ENCODE peak calls at places on chromosomes 4 and X, in ten cellular contexts. One of them, this sample, is unnamed.

GRCh38 chrX:117985241-117985640 is 131.4 kb downstream of the KLHL13 start:
- DNase-seq in choroid plexus epithelial cell: no peak
- DNase-seq in fibroblast of lung: no peak
- DNase-seq in heart right ventricle: no peak
- DNase-seq in neural crest cell: no peak
- DNase-seq in HL-60: no peak
- DNase-seq in mammary epithelial cell: no peak
- DNase-seq in frontal cortex: no peak
- DNase-seq in heart left ventricle: no peak
- DNase-seq in NAMALWA: peak; percentile 9
- DNase-seq in this sample: no peak

GRCh38 chrX:50484662-50485061 is 14.0 kb upstream of the DGKK start:
- DNase-seq in choroid plexus epithelial cell: no peak
- DNase-seq in fibroblast of lung: no peak
- DNase-seq in heart left ventricle: no peak
- DNase-seq in heart right ventricle: no peak
- DNase-seq in NAMALWA: no peak
- DNase-seq in mammary epithelial cell: no peak
- DNase-seq in neural crest cell: no peak
- DNase-seq in frontal cortex: no peak
- DNase-seq in HL-60: no peak
- DNase-seq in this sample: no peak

GRCh38 chr4:138507527-138507926 is 265.4 kb upstream of the SLC7A11 start:
- DNase-seq in NAMALWA: no peak
- DNase-seq in fibroblast of lung: peak; percentile 71
- DNase-seq in heart left ventricle: no peak
- DNase-seq in neural crest cell: no peak
- DNase-seq in HL-60: no peak
- DNase-seq in choroid plexus epithelial cell: peak; percentile 93
- DNase-seq in frontal cortex: no peak
- DNase-seq in mammary epithelial cell: no peak
- DNase-seq in heart right ventricle: no peak
- DNase-seq in this sample: no peak

GRCh38 chr4:95142877-95143412 is 385.2 kb downstream of the BMPR1B start:
- DNase-seq in heart left ventricle: no peak
- DNase-seq in fibroblast of lung: no peak
- DNase-seq in mammary epithelial cell: no peak
- DNase-seq in choroid plexus epithelial cell: peak; percentile 39
- DNase-seq in neural crest cell: no peak
- DNase-seq in heart right ventricle: no peak
- DNase-seq in frontal cortex: no peak
- DNase-seq in HL-60: no peak
- DNase-seq in NAMALWA: peak; percentile 15
- DNase-seq in this sample: no peak

GRCh38 chr4:98502624-98503023 is 155.8 kb downstream of the TSPAN5 start:
- DNase-seq in NAMALWA: no peak
- DNase-seq in heart right ventricle: no peak
- DNase-seq in fibroblast of lung: no peak
- DNase-seq in neural crest cell: no peak
- DNase-seq in mammary epithelial cell: no peak
- DNase-seq in choroid plexus epithelial cell: no peak
- DNase-seq in frontal cortex: no peak
- DNase-seq in heart left ventricle: no peak
- DNase-seq in HL-60: no peak
- DNase-seq in this sample: no peak

GRCh38 chr4:6961496-6962210 is 52.0 kb downstream of the TBC1D14 start:
- DNase-seq in heart right ventricle: no peak
- DNase-seq in frontal cortex: no peak
- DNase-seq in HL-60: no peak
- DNase-seq in mammary epithelial cell: no peak
- DNase-seq in choroid plexus epithelial cell: no peak
- DNase-seq in NAMALWA: no peak
- DNase-seq in heart left ventricle: no peak
- DNase-seq in neural crest cell: no peak
- DNase-seq in fibroblast of lung: no peak
- DNase-seq in this sample: no peak

GRCh38 chr4:56742080-56742871 is 61.2 kb upstream of the HOPX start:
- DNase-seq in HL-60: no peak
- DNase-seq in heart right ventricle: no peak
- DNase-seq in neural crest cell: no peak
- DNase-seq in NAMALWA: no peak
- DNase-seq in frontal cortex: no peak
- DNase-seq in choroid plexus epithelial cell: peak; percentile 39
- DNase-seq in mammary epithelial cell: peak; percentile 29
- DNase-seq in fibroblast of lung: peak; percentile 74
- DNase-seq in heart left ventricle: no peak
- DNase-seq in this sample: no peak

GRCh38 chr4:146134761-146135160 is 40.8 kb upstream of the LSM6 start:
- DNase-seq in heart right ventricle: peak; percentile 12
- DNase-seq in choroid plexus epithelial cell: no peak
- DNase-seq in heart left ventricle: no peak
- DNase-seq in neural crest cell: no peak
- DNase-seq in mammary epithelial cell: peak; percentile 43
- DNase-seq in fibroblast of lung: peak; percentile 45
- DNase-seq in NAMALWA: no peak
- DNase-seq in HL-60: no peak
- DNase-seq in frontal cortex: no peak
- DNase-seq in this sample: no peak

GRCh38 chrX:16465081-16465876 is 184.7 kb upstream of the S100G start:
- DNase-seq in fibroblast of lung: peak; percentile 62
- DNase-seq in mammary epithelial cell: peak; percentile 19
- DNase-seq in HL-60: no peak
- DNase-seq in heart left ventricle: no peak
- DNase-seq in heart right ventricle: no peak
- DNase-seq in neural crest cell: no peak
- DNase-seq in NAMALWA: no peak
- DNase-seq in frontal cortex: no peak
- DNase-seq in choroid plexus epithelial cell: peak; percentile 41
- DNase-seq in this sample: no peak

GRCh38 chr4:87007345-87008181 is 72.8 kb downstream of the AFF1 start:
- DNase-seq in frontal cortex: no peak
- DNase-seq in mammary epithelial cell: peak; percentile 47
- DNase-seq in HL-60: no peak
- DNase-seq in choroid plexus epithelial cell: peak; percentile 71
- DNase-seq in NAMALWA: peak; percentile 50
- DNase-seq in fibroblast of lung: peak; percentile 50
- DNase-seq in neural crest cell: peak; percentile 41
- DNase-seq in heart right ventricle: peak; percentile 77
- DNase-seq in heart left ventricle: peak; percentile 64
- DNase-seq in this sample: no peak

GRCh38 chrX:151958101-151958500 is 16.4 kb downstream of the GABRE start:
- DNase-seq in heart left ventricle: no peak
- DNase-seq in neural crest cell: no peak
- DNase-seq in heart right ventricle: no peak
- DNase-seq in HL-60: no peak
- DNase-seq in fibroblast of lung: no peak
- DNase-seq in mammary epithelial cell: no peak
- DNase-seq in frontal cortex: no peak
- DNase-seq in choroid plexus epithelial cell: no peak
- DNase-seq in NAMALWA: no peak
- DNase-seq in this sample: no peak

GRCh38 chrX:630922-631496 is 418 bp downstream of the SHOX start:
- DNase-seq in choroid plexus epithelial cell: no peak
- DNase-seq in neural crest cell: no peak
- DNase-seq in HL-60: no peak
- DNase-seq in NAMALWA: no peak
- DNase-seq in heart left ventricle: no peak
- DNase-seq in fibroblast of lung: no peak
- DNase-seq in heart right ventricle: no peak
- DNase-seq in mammary epithelial cell: no peak
- DNase-seq in frontal cortex: no peak
- DNase-seq in this sample: no peak

GRCh38 chr4:113692809-113693411 is 68.6 kb downstream of the CAMK2D start:
- DNase-seq in heart left ventricle: no peak
- DNase-seq in HL-60: no peak
- DNase-seq in neural crest cell: no peak
- DNase-seq in fibroblast of lung: no peak
- DNase-seq in NAMALWA: peak; percentile 79
- DNase-seq in mammary epithelial cell: no peak
- DNase-seq in choroid plexus epithelial cell: no peak
- DNase-seq in frontal cortex: no peak
- DNase-seq in heart right ventricle: no peak
- DNase-seq in this sample: no peak

GRCh38 chr4:1211371-1211770 is 37.6 kb downstream of the CTBP1 start:
- DNase-seq in choroid plexus epithelial cell: no peak
- DNase-seq in frontal cortex: no peak
- DNase-seq in NAMALWA: no peak
- DNase-seq in mammary epithelial cell: no peak
- DNase-seq in fibroblast of lung: no peak
- DNase-seq in neural crest cell: no peak
- DNase-seq in HL-60: no peak
- DNase-seq in heart left ventricle: peak; percentile 19
- DNase-seq in heart right ventricle: no peak
- DNase-seq in this sample: no peak

GRCh38 chr4:38948551-38948950 is 80.9 kb downstream of the FAM114A1 start:
- DNase-seq in choroid plexus epithelial cell: peak; percentile 96
- DNase-seq in heart left ventricle: no peak
- DNase-seq in NAMALWA: no peak
- DNase-seq in neural crest cell: no peak
- DNase-seq in fibroblast of lung: peak; percentile 92
- DNase-seq in HL-60: no peak
- DNase-seq in frontal cortex: no peak
- DNase-seq in heart right ventricle: peak; percentile 13
- DNase-seq in mammary epithelial cell: peak; percentile 76
- DNase-seq in this sample: no peak

GRCh38 chr4:55426518-55426917 is 30.8 kb downstream of the TMEM165 start:
- DNase-seq in HL-60: no peak
- DNase-seq in frontal cortex: no peak
- DNase-seq in choroid plexus epithelial cell: peak; percentile 40
- DNase-seq in NAMALWA: no peak
- DNase-seq in heart left ventricle: no peak
- DNase-seq in heart right ventricle: no peak
- DNase-seq in mammary epithelial cell: no peak
- DNase-seq in fibroblast of lung: no peak
- DNase-seq in neural crest cell: no peak
- DNase-seq in this sample: no peak

GRCh38 chr4:38409852-38410251 is 254.1 kb upstream of the KLF3 start:
- DNase-seq in heart right ventricle: no peak
- DNase-seq in neural crest cell: no peak
- DNase-seq in fibroblast of lung: no peak
- DNase-seq in NAMALWA: no peak
- DNase-seq in heart left ventricle: no peak
- DNase-seq in mammary epithelial cell: no peak
- DNase-seq in choroid plexus epithelial cell: no peak
- DNase-seq in HL-60: no peak
- DNase-seq in frontal cortex: no peak
- DNase-seq in this sample: no peak

GRCh38 chrX:139877710-139878414 is 55.0 kb downstream of the ATP11C start:
- DNase-seq in HL-60: no peak
- DNase-seq in heart right ventricle: no peak
- DNase-seq in fibroblast of lung: no peak
- DNase-seq in heart left ventricle: no peak
- DNase-seq in NAMALWA: no peak
- DNase-seq in neural crest cell: no peak
- DNase-seq in frontal cortex: no peak
- DNase-seq in choroid plexus epithelial cell: peak; percentile 30
- DNase-seq in mammary epithelial cell: no peak
- DNase-seq in this sample: no peak

GRCh38 chr4:965766-966134 is 7.6 kb downstream of the DGKQ start:
- DNase-seq in HL-60: no peak
- DNase-seq in heart right ventricle: no peak
- DNase-seq in neural crest cell: no peak
- DNase-seq in mammary epithelial cell: no peak
- DNase-seq in heart left ventricle: peak; percentile 28
- DNase-seq in fibroblast of lung: no peak
- DNase-seq in choroid plexus epithelial cell: no peak
- DNase-seq in frontal cortex: no peak
- DNase-seq in NAMALWA: no peak
- DNase-seq in this sample: no peak

GRCh38 chrX:10177620-10178019 is 20.8 kb downstream of the CLCN4 start:
- DNase-seq in neural crest cell: no peak
- DNase-seq in choroid plexus epithelial cell: peak; percentile 70
- DNase-seq in heart left ventricle: no peak
- DNase-seq in frontal cortex: no peak
- DNase-seq in mammary epithelial cell: no peak
- DNase-seq in heart right ventricle: no peak
- DNase-seq in HL-60: no peak
- DNase-seq in NAMALWA: no peak
- DNase-seq in fibroblast of lung: peak; percentile 30
- DNase-seq in this sample: no peak